ENCODE peak calls at places on chromosomes 16 and 17, in nine cellular contexts. Y, C, F, N, J, S, P, X and D are unnamed samples.

GRCh38 chr16:89256651-89257254 is 39.2 kb downstream of the ZNF778 start:
- DNase-seq in Y (peak; percentile 76), C (no peak), F (peak; percentile 81), N (peak; percentile 21), J (no peak), S (peak; percentile 15), P (peak; percentile 63), X (peak; percentile 65), D (no peak)

GRCh38 chr17:82292251-82293154 is 19.0 kb upstream of the CSNK1D start:
- DNase-seq in Y (peak; percentile 97), C (peak; percentile 97), F (peak; percentile 98), N (peak; percentile 99), J (peak; percentile 99), S (peak; percentile 98), P (peak; percentile 98), X (peak; percentile 99), D (peak; percentile 98)

GRCh38 chr16:56558024-56558747 is 6.7 kb upstream of the MT4 start:
- DNase-seq in Y (no peak), C (peak; percentile 23), F (peak; percentile 89), N (peak; percentile 11), J (peak; percentile 26), S (no peak), P (peak; percentile 75), X (peak; percentile 78), D (no peak)

GRCh38 chr17:50459081-50459676 is 9.5 kb downstream of the CHAD start:
- DNase-seq in Y (peak; percentile 66), C (no peak), F (peak; percentile 98), N (peak; percentile 32), J (peak; percentile 48), S (no peak), P (peak; percentile 18), X (peak; percentile 43), D (no peak)

GRCh38 chr16:47644166-47644565 is 183.0 kb downstream of the PHKB start:
- DNase-seq in Y (no peak), C (no peak), F (peak; percentile 17), N (peak; percentile 98), J (no peak), S (peak; percentile 25), P (peak; percentile 89), X (peak; percentile 78), D (no peak)

GRCh38 chr16:85778873-85779272 is 20.5 kb downstream of the EMC8 start:
- DNase-seq in Y (no peak), C (no peak), F (no peak), N (no peak), J (no peak), S (no peak), P (no peak), X (no peak), D (no peak)

GRCh38 chr17:66255112-66255511 is 25.9 kb upstream of the APOH start:
- DNase-seq in Y (peak; percentile 66), C (no peak), F (peak; percentile 93), N (peak; percentile 92), J (peak; percentile 88), S (no peak), P (peak; percentile 83), X (peak; percentile 86), D (peak; percentile 76)

GRCh38 chr17:43363926-43364285 is 34.9 kb upstream of the ARL4D start:
- DNase-seq in Y (no peak), C (no peak), F (no peak), N (no peak), J (no peak), S (no peak), P (no peak), X (no peak), D (no peak)

GRCh38 chr16:85395913-85396878 is 216.9 kb upstream of the GSE1 start:
- DNase-seq in Y (no peak), C (peak; percentile 62), F (no peak), N (peak; percentile 66), J (no peak), S (peak; percentile 39), P (peak; percentile 24), X (peak; percentile 44), D (no peak)

GRCh38 chr16:25192096-25192495 is 24.7 kb upstream of the AQP8 start:
- DNase-seq in Y (no peak), C (no peak), F (no peak), N (no peak), J (peak; percentile 23), S (peak; percentile 86), P (peak; percentile 19), X (peak; percentile 27), D (no peak)

GRCh38 chr17:75848523-75849303 is 4.5 kb upstream of the UNC13D start:
- DNase-seq in Y (peak; percentile 79), C (peak; percentile 86), F (peak; percentile 85), N (peak; percentile 66), J (peak; percentile 78), S (no peak), P (peak; percentile 32), X (peak; percentile 51), D (peak; percentile 80)

DNA sequence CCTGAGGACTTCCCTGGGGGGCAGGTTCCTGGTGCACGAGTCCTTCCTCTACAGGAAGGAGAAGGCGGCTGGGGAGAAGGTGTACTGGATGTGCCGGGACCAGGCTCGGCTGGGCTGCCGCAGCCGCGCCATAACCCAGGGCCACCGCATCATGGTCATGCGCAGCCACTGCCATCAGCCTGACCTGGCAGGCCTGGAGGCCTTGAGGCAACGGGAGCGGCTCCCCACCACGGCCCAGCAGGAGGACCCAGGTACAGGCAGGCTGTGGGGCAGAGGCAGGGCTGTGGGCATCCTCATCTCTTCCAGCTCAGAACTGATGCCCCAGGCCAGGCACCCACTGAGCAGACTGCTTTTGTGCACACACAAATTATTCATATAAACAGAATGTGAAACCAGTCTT is 25.9 kb upstream of the KREMEN2 start:
- DNase-seq in Y (no peak), C (no peak), F (no peak), N (no peak), J (no peak), S (no peak), P (no peak), X (no peak), D (no peak)
- H3K4me3 ChIP-seq in Y (no peak overlapping the region), C (no peak overlapping the region), F (no peak overlapping the region), N (no peak overlapping the region), J (no peak overlapping the region), S (no peak overlapping the region), P (no peak overlapping the region), X (no peak overlapping the region), D (no peak overlapping the region)

GRCh38 chr17:37405955-37406634 is 541 bp downstream of the ACACA start:
- DNase-seq in Y (peak; percentile 17), C (no peak), F (no peak), N (peak; percentile 16), J (peak; percentile 22), S (no peak), P (no peak), X (peak; percentile 12), D (no peak)

GRCh38 chr17:37410357-37410756 is 3.7 kb downstream of the TADA2A start:
- DNase-seq in Y (no peak), C (no peak), F (no peak), N (peak; percentile 55), J (no peak), S (no peak), P (peak; percentile 8), X (no peak), D (no peak)

GRCh38 chr17:37406635-37407455 is at the start of the genes ACACA and TADA2A:
- DNase-seq in Y (peak; percentile 92), C (peak; percentile 93), F (peak; percentile 76), N (peak; percentile 60), J (peak; percentile 89), S (peak; percentile 20), P (peak; percentile 63), X (peak; percentile 72), D (peak; percentile 91)
- TF ChIP-seq CTCF in Y (no peak), C (no peak), F (no peak), N (no peak), J (no peak), S (no peak), P (no peak), X (no peak), D (no peak)

GRCh38 chr16:4330277-4330882 is 14.5 kb downstream of the GLIS2 start:
- DNase-seq in Y (peak; percentile 88), C (peak; percentile 92), F (peak; percentile 66), N (peak; percentile 80), J (peak; percentile 72), S (no peak), P (peak; percentile 63), X (peak; percentile 68), D (peak; percentile 72)

GRCh38 chr16:4327782-4328579 is 12.1 kb downstream of the GLIS2 start:
- DNase-seq in Y (no peak), C (peak; percentile 90), F (no peak), N (peak; percentile 79), J (no peak), S (no peak), P (peak; percentile 69), X (peak; percentile 78), D (peak; percentile 56)

GRCh38 chr16:4327386-4327781 is 11.5 kb downstream of the GLIS2 start:
- DNase-seq in Y (no peak), C (no peak), F (no peak), N (no peak), J (no peak), S (no peak), P (no peak), X (no peak), D (no peak)

GRCh38 chr16:4329354-4329775 is 13.5 kb downstream of the GLIS2 start:
- DNase-seq in Y (no peak), C (peak; percentile 60), F (no peak), N (no peak), J (no peak), S (no peak), P (no peak), X (no peak), D (no peak)

DNA sequence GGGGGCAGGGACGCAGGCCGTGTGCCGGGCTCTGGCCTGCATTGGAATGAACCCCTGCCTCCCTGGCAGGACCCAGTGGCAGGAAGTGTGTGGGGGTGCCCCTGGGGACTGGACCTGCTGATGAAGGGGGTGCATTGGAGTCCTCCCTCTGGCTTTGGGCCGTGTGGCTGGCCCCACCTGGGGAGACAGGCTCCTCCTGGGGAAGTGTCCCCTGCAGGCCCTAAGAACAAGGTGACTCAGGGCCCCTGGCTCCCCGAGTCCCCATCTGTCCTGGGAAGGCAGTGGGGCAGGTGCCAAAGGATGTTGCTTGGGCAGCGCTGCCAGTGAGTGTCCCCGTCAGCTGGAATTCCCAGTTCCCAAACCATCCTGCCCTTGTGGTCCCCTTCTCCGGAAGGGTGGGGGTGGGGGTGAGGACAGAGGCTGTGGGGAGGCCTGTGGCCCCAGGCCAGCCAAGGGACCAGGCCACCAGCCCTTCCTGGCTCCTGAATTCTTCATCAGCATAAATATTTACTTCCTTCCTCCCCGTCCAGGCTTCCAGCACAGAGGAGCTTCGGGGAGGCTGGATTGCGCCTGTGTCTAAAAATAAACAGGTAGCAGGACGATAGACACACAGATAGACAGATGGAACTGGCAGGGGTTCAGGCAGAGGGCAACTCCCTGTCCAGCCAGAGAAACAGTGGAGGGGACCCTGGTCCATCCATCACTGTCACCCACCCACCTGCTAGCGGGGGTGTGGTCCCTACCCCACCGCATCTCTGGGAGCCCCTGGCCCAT is 12.9 kb downstream of the GLIS2 start:
- DNase-seq in Y (no peak), C (peak; percentile 67), F (no peak), N (no peak), J (no peak), S (no peak), P (peak; percentile 36), X (no peak), D (no peak)
- H3K4me3 ChIP-seq in Y (no peak overlapping the region), C (peak overlapping the region; percentile 40), F (no peak overlapping the region), N (no peak overlapping the region), J (no peak overlapping the region), S (no peak overlapping the region), P (no peak overlapping the region), X (no peak overlapping the region), D (no peak overlapping the region)

GRCh38 chr17:8555062-8555461 is 75.5 kb downstream of the MYH10 start:
- DNase-seq in Y (no peak), C (no peak), F (peak; percentile 51), N (no peak), J (no peak), S (no peak), P (peak; percentile 47), X (peak; percentile 24), D (no peak)
- TF ChIP-seq CTCF in Y (no peak), C (no peak), F (no peak), N (no peak), J (no peak), S (no peak), P (no peak), X (no peak), D (no peak)